ENCODE peak calls at places on chromosomes 13 and 19, in five cellular contexts. N is body of pancreas, L is AG04450, Z is Peyer's patch, V is sigmoid colon. A is an unnamed sample.

GRCh38 chr19:23255700-23256099 is 5.5 kb upstream of the ZNF724 start:
- DNase-seq in N (no peak), Z (no peak), V (no peak), L (no peak), A (no peak)

GRCh38 chr19:5397804-5398692 is 57.2 kb upstream of the ZNRF4 start:
- DNase-seq in N (no peak), V (no peak), Z (no peak), L (no peak), A (no peak)

GRCh38 chr13:75421133-75421532 is 60.8 kb downstream of the TBC1D4 start:
- DNase-seq in L (no peak), V (no peak), N (no peak), Z (no peak), A (no peak)

GRCh38 chr13:48234652-48235099 is 1.7 kb downstream of the ITM2B start:
- DNase-seq in V (no peak), Z (no peak), N (no peak), L (no peak), A (no peak)

GRCh38 chr19:42096255-42096837 is 20.4 kb downstream of the ZNF574 start:
- DNase-seq in L (no peak), V (no peak), N (no peak), Z (no peak), A (no peak)

GRCh38 chr19:8571006-8571411 is 6.2 kb downstream of the MYO1F start:
- DNase-seq in L (no peak), V (no peak), N (peak), Z (no peak), A (no peak)

GRCh38 chr19:29665215-29665825 is at the start of gene PLEKHF1:
- DNase-seq in V (peak), N (peak), L (no peak), Z (peak), A (peak)

GRCh38 chr13:94419304-94419943 is 60.1 kb downstream of the DCT start:
- DNase-seq in N (no peak), Z (no peak), V (no peak), L (peak), A (peak)

GRCh38 chr19:6723108-6723618 is 2.7 kb upstream of the C3 start:
- DNase-seq in L (no peak), V (peak), N (peak), Z (no peak), A (peak)

GRCh38 chr13:45456196-45456972 is 8.4 kb upstream of the COG3 start:
- DNase-seq in N (no peak), Z (no peak), L (peak), V (no peak), A (peak)

GRCh38 chr13:31328549-31329229 is 128.9 kb downstream of the B3GLCT start:
- DNase-seq in L (no peak), V (no peak), N (no peak), Z (no peak), A (peak)

GRCh38 chr19:55386515-55386947 is 799 bp downstream of the RPL28 start:
- DNase-seq in N (no peak), Z (no peak), L (no peak), V (no peak), A (peak)

GRCh38 chr13:32829676-32830091 is 186.5 kb upstream of the KL start:
- DNase-seq in Z (no peak), L (no peak), V (no peak), N (no peak), A (peak)

GRCh38 chr13:36819811-36820140 is 754 bp downstream of the RFXAP start:
- DNase-seq in Z (no peak), N (no peak), V (no peak), L (no peak), A (peak)

GRCh38 chr19:13034636-13035035 is 39.4 kb downstream of the NFIX start:
- DNase-seq in Z (no peak), V (no peak), N (no peak), L (no peak), A (peak)

GRCh38 chr19:13738073-13738472 is 26.2 kb upstream of the MRI1 start:
- DNase-seq in Z (no peak), L (no peak), N (no peak), V (no peak), A (no peak)

GRCh38 chr19:14031719-14032480 is at the start of gene IL27RA:
- DNase-seq in N (peak), L (no peak), V (peak), Z (peak), A (peak)

GRCh38 chr19:55619264-55619663 is 5.1 kb downstream of the ZNF784 start:
- DNase-seq in N (no peak), Z (no peak), L (no peak), V (no peak), A (no peak)

GRCh38 chr19:46731007-46731501 is 14.1 kb upstream of the PRKD2 start:
- DNase-seq in Z (no peak), N (peak), L (peak), V (no peak), A (peak)

GRCh38 chr19:15115762-15116615 is 8.8 kb downstream of the SYDE1 start:
- DNase-seq in N (no peak), Z (no peak), V (no peak), L (no peak), A (no peak)

GRCh38 chr19:42879613-42880012 is at the start of gene PSG1:
- DNase-seq in V (no peak), Z (no peak), N (no peak), L (no peak), A (no peak)

GRCh38 chr19:45428385-45429231 is 4.9 kb upstream of the ERCC1 start:
- DNase-seq in L (no peak), N (no peak), V (peak), Z (no peak), A (no peak)

GRCh38 chr13:72121466-72121865 is 254.5 kb upstream of the DACH1 start:
- DNase-seq in L (no peak), V (no peak), Z (no peak), N (no peak), A (no peak)

GRCh38 chr19:54430306-54431254 is 15.3 kb downstream of the TTYH1 start:
- DNase-seq in N (peak), Z (no peak), L (no peak), V (no peak), A (peak)

GRCh38 chr19:55058781-55059610 is 4.0 kb downstream of the RDH13 start:
- DNase-seq in V (no peak), N (no peak), Z (no peak), L (no peak), A (no peak)

GRCh38 chr19:49336482-49337266 is 1.5 kb downstream of the CD37 start:
- DNase-seq in Z (no peak), N (no peak), V (no peak), L (no peak), A (no peak)

GRCh38 chr13:111412251-111412650 is 91.8 kb downstream of the TEX29 start:
- DNase-seq in N (no peak), V (no peak), Z (no peak), L (no peak), A (no peak)

GRCh38 chr19:16330368-16330801 is 5.8 kb downstream of the KLF2 start:
- DNase-seq in Z (peak), N (peak), L (no peak), V (peak), A (peak)

GRCh38 chr19:3034845-3035541 is 5.9 kb upstream of the TLE2 start:
- DNase-seq in N (peak), L (no peak), V (peak), Z (peak), A (peak)

GRCh38 chr19:35006342-35006998 is 6.3 kb downstream of the GRAMD1A start:
- DNase-seq in Z (peak), N (peak), V (no peak), L (no peak), A (peak)

GRCh38 chr13:74136089-74136658 is 2.0 kb upstream of the KLF12 start:
- DNase-seq in V (peak), Z (peak), L (no peak), N (no peak), A (peak)
- TF ChIP-seq CTCF in V (no peak), Z (no peak), L (peak), N (no peak), A (no peak)

GRCh38 chr13:67143544-67144115 is 86.5 kb downstream of the PCDH9 start:
- DNase-seq in L (no peak), N (no peak), Z (no peak), V (no peak), A (no peak)
- H3K4me3 ChIP-seq in L (no peak), N (no peak), Z (no peak), V (no peak), A (no peak)

GRCh38 chr13:26623125-26623524 is 65.6 kb downstream of the WASF3 start:
- DNase-seq in N (no peak), Z (no peak), V (no peak), L (no peak), A (no peak)

GRCh38 chr13:26624572-26624971 is 67.1 kb downstream of the WASF3 start:
- DNase-seq in L (no peak), N (no peak), V (no peak), Z (no peak), A (no peak)

GRCh38 chr13:26629260-26629659 is 71.8 kb downstream of the WASF3 start:
- DNase-seq in L (no peak), V (no peak), N (no peak), Z (no peak), A (peak)

DNA sequence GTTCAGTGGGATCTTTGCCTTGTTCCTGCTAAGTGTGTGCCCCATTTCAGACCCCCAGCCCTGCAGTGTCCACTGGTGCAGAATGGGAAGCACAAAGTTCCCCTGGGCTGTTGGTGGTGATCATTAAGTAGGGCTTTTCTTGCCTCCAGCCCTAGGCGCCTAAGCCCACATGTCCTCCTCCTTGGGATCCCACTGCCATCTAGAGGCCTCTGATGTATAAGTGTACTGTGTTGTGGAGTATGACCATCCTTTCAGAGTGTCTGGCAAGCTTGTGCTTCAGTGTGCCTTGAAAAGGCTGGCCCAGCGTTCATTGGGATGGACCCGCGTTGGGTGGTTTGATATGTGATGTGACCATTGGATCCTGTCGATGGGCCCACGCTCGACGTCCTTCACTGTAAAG is 71.2 kb downstream of the WASF3 start:
- DNase-seq in Z (no peak), V (no peak), L (no peak), N (no peak), A (peak)
- TF ChIP-seq CTCF in Z (no peak), V (no peak), L (peak), N (no peak), A (peak)

GRCh38 chr19:40608957-40609356 is 7.8 kb downstream of the LTBP4 start:
- DNase-seq in V (no peak), N (no peak), Z (no peak), L (no peak), A (no peak)

GRCh38 chr19:40611096-40611495 is 9.9 kb downstream of the LTBP4 start:
- DNase-seq in V (no peak), N (no peak), Z (peak), L (no peak), A (peak)

GRCh38 chr19:40609561-40610395 is 8.6 kb downstream of the LTBP4 start:
- DNase-seq in V (peak), N (peak), Z (peak), L (no peak), A (peak)

GRCh38 chr19:40611900-40612698 is 10.9 kb downstream of the LTBP4 start:
- DNase-seq in L (no peak), Z (no peak), N (no peak), V (no peak), A (no peak)

GRCh38 chr19:40610396-40611064 is 9.4 kb downstream of the LTBP4 start:
- DNase-seq in Z (peak), V (peak), L (no peak), N (peak), A (peak)
- H3K4me3 ChIP-seq in Z (peak), V (no peak), L (no peak), N (no peak), A (peak)

DNA sequence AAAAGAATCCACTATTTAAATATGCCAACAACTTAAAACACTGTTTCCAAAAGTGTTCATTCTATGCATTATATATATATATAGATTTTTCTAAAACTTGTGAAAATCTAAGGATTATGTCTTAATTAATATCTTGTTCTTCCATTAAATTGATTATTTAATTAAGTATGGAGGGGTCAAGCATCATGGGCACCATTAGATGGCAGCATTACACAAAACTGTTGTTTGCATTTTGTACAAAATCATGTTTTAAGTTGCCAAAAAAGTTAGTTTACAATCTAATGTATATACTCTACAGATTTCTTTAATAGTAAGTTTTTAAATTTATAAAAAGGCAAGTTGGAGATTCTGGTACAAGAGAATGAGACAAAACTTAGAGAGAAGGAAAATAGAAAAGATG is 213.2 kb upstream of the EDNRB start:
- DNase-seq in Z (no peak), V (no peak), N (no peak), L (no peak), A (no peak)
- TF ChIP-seq CTCF in Z (no peak), V (no peak), N (no peak), L (peak), A (no peak)